ENCODE peak calls at places on chromosomes 2 and 18, in six cellular contexts. One of them, this sample, is unnamed.

GRCh38 chr2:69168144-69168813 is 155.3 kb downstream of the ANTXR1 start:
- DNase-seq in hepatocyte: no peak
- DNase-seq in K562: no peak
- DNase-seq in keratinocyte: peak
- DNase-seq in breast epithelium: no peak
- DNase-seq in H9: no peak
- DNase-seq in this sample: no peak

GRCh38 chr2:240851078-240851861 is 17.4 kb upstream of the AGXT start:
- DNase-seq in hepatocyte: peak
- DNase-seq in K562: peak
- DNase-seq in keratinocyte: peak
- DNase-seq in breast epithelium: peak
- DNase-seq in H9: peak
- DNase-seq in this sample: peak

GRCh38 chr2:224569654-224570053 is 15.5 kb downstream of the CUL3 start:
- DNase-seq in hepatocyte: no peak
- DNase-seq in K562: no peak
- DNase-seq in keratinocyte: no peak
- DNase-seq in breast epithelium: no peak
- DNase-seq in H9: no peak
- DNase-seq in this sample: no peak

GRCh38 chr2:218010838-218011616 is 8.2 kb upstream of the TNS1 start:
- DNase-seq in hepatocyte: peak
- DNase-seq in K562: no peak
- DNase-seq in keratinocyte: no peak
- DNase-seq in breast epithelium: no peak
- DNase-seq in H9: peak
- DNase-seq in this sample: no peak

GRCh38 chr18:78739115-78739514 is 240.5 kb upstream of the SALL3 start:
- DNase-seq in hepatocyte: no peak
- DNase-seq in K562: no peak
- DNase-seq in keratinocyte: no peak
- DNase-seq in breast epithelium: no peak
- DNase-seq in H9: no peak
- DNase-seq in this sample: no peak

GRCh38 chr2:100114011-100114433 is 28.4 kb downstream of the AFF3 start:
- DNase-seq in hepatocyte: no peak
- DNase-seq in K562: no peak
- DNase-seq in keratinocyte: no peak
- DNase-seq in breast epithelium: no peak
- DNase-seq in H9: no peak
- DNase-seq in this sample: no peak

GRCh38 chr2:223897669-223898314 is 47.3 kb downstream of the WDFY1 start:
- DNase-seq in hepatocyte: no peak
- DNase-seq in K562: no peak
- DNase-seq in keratinocyte: no peak
- DNase-seq in breast epithelium: no peak
- DNase-seq in H9: no peak
- DNase-seq in this sample: no peak

GRCh38 chr2:81650048-81650971 is 1345.8 kb upstream of the LRRTM1 start:
- DNase-seq in hepatocyte: no peak
- DNase-seq in K562: no peak
- DNase-seq in keratinocyte: no peak
- DNase-seq in breast epithelium: no peak
- DNase-seq in H9: no peak
- DNase-seq in this sample: no peak

DNA sequence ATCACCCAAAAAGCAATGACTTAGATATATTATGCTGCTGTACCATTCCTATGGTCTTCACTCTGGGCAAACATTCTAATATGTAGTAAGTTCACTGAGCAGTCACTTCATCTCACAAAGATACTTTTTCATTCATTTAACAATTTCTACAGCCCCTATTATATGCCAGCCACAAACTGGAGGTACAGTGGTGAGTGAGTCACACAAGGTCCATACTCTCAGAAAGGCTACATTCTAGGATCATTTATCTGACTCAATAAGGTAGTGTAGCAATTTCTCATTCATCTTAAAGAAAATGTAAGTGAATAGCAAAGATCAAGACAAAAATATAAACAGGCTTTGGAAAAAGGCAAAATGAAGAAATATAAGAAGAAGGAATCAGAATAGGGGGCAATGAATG is 40.5 kb downstream of the NHEJ1 start:
- DNase-seq in hepatocyte: no peak
- DNase-seq in K562: no peak
- DNase-seq in keratinocyte: no peak
- DNase-seq in breast epithelium: no peak
- DNase-seq in H9: no peak
- DNase-seq in this sample: no peak
- H3K27ac ChIP-seq in hepatocyte: no peak
- H3K27ac ChIP-seq in K562: no peak
- H3K27ac ChIP-seq in keratinocyte: no peak
- H3K27ac ChIP-seq in breast epithelium: no peak
- H3K27ac ChIP-seq in H9: no peak
- H3K27ac ChIP-seq in this sample: no peak

GRCh38 chr2:111099402-111099801 is 21.3 kb upstream of the BCL2L11 start:
- DNase-seq in hepatocyte: no peak
- DNase-seq in K562: no peak
- DNase-seq in keratinocyte: no peak
- DNase-seq in breast epithelium: no peak
- DNase-seq in H9: no peak
- DNase-seq in this sample: no peak

GRCh38 chr2:111102216-111102615 is 18.5 kb upstream of the BCL2L11 start:
- DNase-seq in hepatocyte: no peak
- DNase-seq in K562: no peak
- DNase-seq in keratinocyte: no peak
- DNase-seq in breast epithelium: no peak
- DNase-seq in H9: no peak
- DNase-seq in this sample: no peak

GRCh38 chr2:111100087-111100764 is 20.5 kb upstream of the BCL2L11 start:
- DNase-seq in hepatocyte: no peak
- DNase-seq in K562: no peak
- DNase-seq in keratinocyte: no peak
- DNase-seq in breast epithelium: no peak
- DNase-seq in H9: no peak
- DNase-seq in this sample: no peak

GRCh38 chr2:111101592-111101991 is 19.1 kb upstream of the BCL2L11 start:
- DNase-seq in hepatocyte: no peak
- DNase-seq in K562: no peak
- DNase-seq in keratinocyte: no peak
- DNase-seq in breast epithelium: no peak
- DNase-seq in H9: no peak
- DNase-seq in this sample: no peak

GRCh38 chr2:111100765-111101162 is 19.9 kb upstream of the BCL2L11 start:
- DNase-seq in hepatocyte: no peak
- DNase-seq in K562: peak
- DNase-seq in keratinocyte: no peak
- DNase-seq in breast epithelium: no peak
- DNase-seq in H9: no peak
- DNase-seq in this sample: no peak
- H3K27ac ChIP-seq in hepatocyte: no peak
- H3K27ac ChIP-seq in K562: no peak
- H3K27ac ChIP-seq in keratinocyte: no peak
- H3K27ac ChIP-seq in breast epithelium: no peak
- H3K27ac ChIP-seq in H9: no peak
- H3K27ac ChIP-seq in this sample: no peak

GRCh38 chr2:37585295-37585908 is 86.0 kb downstream of the CDC42EP3 start:
- DNase-seq in hepatocyte: peak
- DNase-seq in K562: no peak
- DNase-seq in keratinocyte: no peak
- DNase-seq in breast epithelium: no peak
- DNase-seq in H9: no peak
- DNase-seq in this sample: no peak
- H3K27ac ChIP-seq in hepatocyte: peak
- H3K27ac ChIP-seq in K562: no peak
- H3K27ac ChIP-seq in keratinocyte: peak
- H3K27ac ChIP-seq in breast epithelium: peak
- H3K27ac ChIP-seq in H9: no peak
- H3K27ac ChIP-seq in this sample: peak

DNA sequence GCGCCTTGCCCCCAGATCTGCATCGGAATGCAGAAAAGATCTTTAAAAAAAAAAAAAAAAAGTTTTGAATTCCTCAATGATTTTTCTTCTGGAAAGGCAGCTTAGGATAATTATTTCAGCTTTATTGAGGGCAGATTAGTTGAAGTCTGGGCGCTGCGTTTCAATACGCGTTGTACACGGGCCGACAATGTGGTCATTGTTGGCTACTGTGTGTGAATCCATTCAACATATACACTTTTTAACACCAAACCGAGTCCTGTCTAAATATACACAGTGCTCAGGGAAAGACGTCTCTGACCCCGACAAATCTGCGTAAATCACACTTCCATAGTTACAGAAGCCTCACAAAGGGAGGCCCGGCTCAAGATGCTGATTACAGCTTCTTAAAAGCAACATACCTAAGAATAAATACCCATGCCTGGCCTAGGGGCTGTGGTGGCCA is 1.4 kb upstream of the SIX3 start:
- DNase-seq in hepatocyte: no peak
- DNase-seq in K562: no peak
- DNase-seq in keratinocyte: no peak
- DNase-seq in breast epithelium: no peak
- DNase-seq in H9: no peak
- DNase-seq in this sample: no peak
- H3K27ac ChIP-seq in hepatocyte: no peak
- H3K27ac ChIP-seq in K562: no peak
- H3K27ac ChIP-seq in keratinocyte: no peak
- H3K27ac ChIP-seq in breast epithelium: no peak
- H3K27ac ChIP-seq in H9: no peak
- H3K27ac ChIP-seq in this sample: no peak

GRCh38 chr18:34594243-34594642 is 115.9 kb upstream of the DTNA start:
- DNase-seq in hepatocyte: no peak
- DNase-seq in K562: no peak
- DNase-seq in keratinocyte: no peak
- DNase-seq in breast epithelium: no peak
- DNase-seq in H9: no peak
- DNase-seq in this sample: no peak
- H3K27ac ChIP-seq in hepatocyte: no peak
- H3K27ac ChIP-seq in K562: no peak
- H3K27ac ChIP-seq in keratinocyte: no peak
- H3K27ac ChIP-seq in breast epithelium: no peak
- H3K27ac ChIP-seq in H9: no peak
- H3K27ac ChIP-seq in this sample: no peak

DNA sequence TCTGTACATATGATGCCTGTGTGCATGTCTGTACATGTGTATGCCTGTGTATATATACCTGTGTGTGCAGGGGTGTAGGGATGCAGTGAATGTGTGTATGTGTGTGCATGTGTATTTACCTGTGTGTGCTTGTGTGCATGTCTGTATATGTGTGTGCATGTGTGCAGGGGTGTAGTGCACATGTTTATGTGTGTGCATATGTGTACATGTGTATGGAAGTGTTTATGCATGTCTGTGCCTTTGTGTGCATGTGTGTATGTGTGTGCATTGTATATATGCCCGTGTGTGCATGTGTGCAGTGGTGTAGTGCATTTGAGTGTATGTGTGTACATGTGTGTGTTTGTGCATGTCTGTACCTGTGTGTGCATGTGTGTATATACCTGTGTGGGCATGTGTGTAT is 51.0 kb upstream of the TMEM18 start:
- DNase-seq in hepatocyte: no peak
- DNase-seq in K562: no peak
- DNase-seq in keratinocyte: no peak
- DNase-seq in breast epithelium: no peak
- DNase-seq in H9: no peak
- DNase-seq in this sample: no peak
- H3K27ac ChIP-seq in hepatocyte: no peak
- H3K27ac ChIP-seq in K562: no peak
- H3K27ac ChIP-seq in keratinocyte: no peak
- H3K27ac ChIP-seq in breast epithelium: no peak
- H3K27ac ChIP-seq in H9: peak
- H3K27ac ChIP-seq in this sample: no peak

GRCh38 chr18:36579311-36579710 is 249.5 kb downstream of the TPGS2 start:
- DNase-seq in hepatocyte: no peak
- DNase-seq in K562: no peak
- DNase-seq in keratinocyte: no peak
- DNase-seq in breast epithelium: no peak
- DNase-seq in H9: no peak
- DNase-seq in this sample: no peak
- H3K27ac ChIP-seq in hepatocyte: no peak
- H3K27ac ChIP-seq in K562: no peak
- H3K27ac ChIP-seq in keratinocyte: no peak
- H3K27ac ChIP-seq in breast epithelium: peak
- H3K27ac ChIP-seq in H9: no peak
- H3K27ac ChIP-seq in this sample: no peak

DNA sequence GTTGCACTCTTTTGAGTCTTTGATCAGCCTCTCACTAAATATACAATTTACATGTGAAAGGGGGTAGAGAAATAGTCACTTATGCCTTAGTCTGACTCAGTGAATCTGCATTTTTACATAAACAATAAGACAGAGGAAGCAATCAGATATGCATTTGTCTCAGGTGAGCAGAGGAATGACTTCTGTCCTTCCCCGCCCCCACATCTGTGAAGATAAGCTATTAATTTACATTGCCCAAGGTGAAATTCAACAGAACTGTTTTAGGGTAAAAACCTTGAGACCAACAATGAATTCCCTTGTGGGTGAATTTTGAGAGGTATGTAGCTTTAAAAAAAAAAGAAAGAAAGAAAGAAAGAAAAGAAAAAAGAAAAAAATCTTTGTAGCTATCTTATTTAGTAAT is 1302.9 kb upstream of the ACVR2A start:
- DNase-seq in hepatocyte: no peak
- DNase-seq in K562: no peak
- DNase-seq in keratinocyte: no peak
- DNase-seq in breast epithelium: no peak
- DNase-seq in H9: no peak
- DNase-seq in this sample: no peak
- H3K27ac ChIP-seq in hepatocyte: no peak
- H3K27ac ChIP-seq in K562: no peak
- H3K27ac ChIP-seq in keratinocyte: no peak
- H3K27ac ChIP-seq in breast epithelium: no peak
- H3K27ac ChIP-seq in H9: peak
- H3K27ac ChIP-seq in this sample: no peak

DNA sequence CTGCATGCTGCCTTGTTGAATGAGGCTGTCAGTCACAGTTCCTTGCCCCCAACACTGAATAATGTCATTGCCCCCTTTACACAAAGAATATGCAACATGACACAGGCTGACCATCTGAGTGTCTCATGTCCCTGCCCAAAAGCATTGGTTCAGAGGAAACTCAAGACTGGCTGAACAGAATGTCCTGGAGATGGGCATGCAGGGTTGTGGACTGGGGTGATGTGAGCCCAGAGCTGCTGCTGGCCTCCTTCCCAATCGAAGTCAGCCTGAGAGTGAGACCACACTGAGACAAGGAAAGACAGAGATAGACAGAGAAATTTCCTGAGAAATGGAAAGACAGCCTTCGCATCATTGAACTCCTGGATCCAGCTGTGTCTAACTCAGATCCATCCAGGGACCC is 110.1 kb downstream of the PID1 start:
- DNase-seq in hepatocyte: no peak
- DNase-seq in K562: no peak
- DNase-seq in keratinocyte: no peak
- DNase-seq in breast epithelium: no peak
- DNase-seq in H9: no peak
- DNase-seq in this sample: no peak
- H3K27ac ChIP-seq in hepatocyte: peak
- H3K27ac ChIP-seq in K562: no peak
- H3K27ac ChIP-seq in keratinocyte: no peak
- H3K27ac ChIP-seq in breast epithelium: no peak
- H3K27ac ChIP-seq in H9: no peak
- H3K27ac ChIP-seq in this sample: no peak

GRCh38 chr18:37422116-37422515 is 143.5 kb downstream of the CELF4 start:
- DNase-seq in hepatocyte: no peak
- DNase-seq in K562: no peak
- DNase-seq in keratinocyte: no peak
- DNase-seq in breast epithelium: no peak
- DNase-seq in H9: no peak
- DNase-seq in this sample: no peak
- H3K27ac ChIP-seq in hepatocyte: no peak
- H3K27ac ChIP-seq in K562: no peak
- H3K27ac ChIP-seq in keratinocyte: no peak
- H3K27ac ChIP-seq in breast epithelium: no peak
- H3K27ac ChIP-seq in H9: no peak
- H3K27ac ChIP-seq in this sample: no peak